ENCODE peak calls at places on chromosomes 7 and 10, in eight cellular contexts. S is thyroid gland, Q is Panc1, M is astrocyte, W is GM23248, K is heart left ventricle, D is mesenchymal stem cell, P is sigmoid colon. C is an unnamed sample.
A peak's percentile ranks its signal among the peaks of the same experiment; 100 is the strongest.

GRCh38 chr10:133039107-133039822 is 48.5 kb upstream of the ADGRA1 start:
- DNase-seq in P (no peak), M (no peak), Q (no peak), W (peak; percentile 8), K (no peak), D (no peak), S (no peak), C (no peak)

GRCh38 chr7:18978108-18978495 is 139.3 kb downstream of the TWIST1 start:
- DNase-seq in Q (no peak), M (peak; percentile 97), W (peak; percentile 95), K (no peak), S (no peak), D (peak; percentile 60), P (no peak), C (no peak)

GRCh38 chr10:65945071-65945470 is 980.8 kb upstream of the LRRTM3 start:
- DNase-seq in W (no peak), D (peak; percentile 8), M (no peak), Q (no peak), P (no peak), K (no peak), S (no peak), C (no peak)

GRCh38 chr10:66924674-66925345 is 1.0 kb upstream of the LRRTM3 start:
- DNase-seq in M (no peak), P (no peak), Q (no peak), W (no peak), K (no peak), S (no peak), D (no peak), C (no peak)

GRCh38 chr7:6917258-6917657 is 91.2 kb upstream of the CCZ1B start:
- DNase-seq in W (no peak), P (no peak), M (no peak), K (no peak), D (no peak), S (no peak), Q (no peak), C (no peak)

GRCh38 chr10:89789188-89789587 is 87.8 kb downstream of the KIF20B start:
- DNase-seq in W (no peak), D (no peak), P (no peak), K (no peak), S (no peak), M (no peak), Q (no peak), C (no peak)

GRCh38 chr10:48445932-48446331 is 139.5 kb downstream of the MAPK8 start:
- DNase-seq in S (no peak), M (no peak), K (no peak), W (no peak), P (no peak), Q (no peak), D (no peak), C (no peak)

GRCh38 chr10:35232509-35232908 is 103.8 kb upstream of the CCNY start:
- DNase-seq in D (no peak), Q (no peak), W (no peak), M (no peak), K (no peak), P (no peak), S (no peak), C (no peak)

GRCh38 chr7:134770676-134771075 is 8.8 kb upstream of the CALD1 start:
- DNase-seq in P (no peak), S (no peak), K (no peak), D (no peak), W (no peak), M (no peak), Q (no peak), C (no peak)

GRCh38 chr7:158526531-158526930 is 61.1 kb downstream of the PTPRN2 start:
- DNase-seq in Q (no peak), D (no peak), W (no peak), K (no peak), M (no peak), P (no peak), S (no peak), C (no peak)

GRCh38 chr10:121788115-121788514 is 139.7 kb downstream of the ATE1 start:
- DNase-seq in M (peak; percentile 28), D (no peak), Q (no peak), P (no peak), W (no peak), S (no peak), K (no peak), C (no peak)

GRCh38 chr7:31648288-31648687 is 38.7 kb upstream of the PPP1R17 start:
- DNase-seq in D (peak; percentile 2), P (no peak), Q (no peak), W (peak; percentile 40), M (no peak), S (no peak), K (no peak), C (no peak)

GRCh38 chr10:96188911-96189310 is 58.8 kb downstream of the ZNF518A start:
- DNase-seq in W (peak; percentile 20), Q (no peak), M (peak; percentile 40), P (no peak), K (no peak), D (no peak), S (no peak), C (no peak)

GRCh38 chr10:28087675-28088351 is 88.9 kb upstream of the ODAD2 start:
- DNase-seq in S (no peak), M (peak; percentile 67), P (no peak), K (no peak), W (peak; percentile 67), Q (no peak), D (peak; percentile 90), C (no peak)

GRCh38 chr10:5591336-5591824 is 66.6 kb downstream of the CALML3 start:
- DNase-seq in M (no peak), D (no peak), S (no peak), P (no peak), K (no peak), W (no peak), Q (no peak), C (no peak)

GRCh38 chr10:43997330-43997729 is 348.6 kb upstream of the ZNF32 start:
- DNase-seq in P (no peak), K (no peak), Q (no peak), M (no peak), W (no peak), D (no peak), S (no peak), C (no peak)

GRCh38 chr7:42347616-42348015 is 110.6 kb upstream of the GLI3 start:
- DNase-seq in Q (no peak), W (no peak), P (no peak), S (no peak), K (no peak), D (no peak), M (no peak), C (no peak)

GRCh38 chr10:119595134-119595714 is 1.5 kb downstream of the TIAL1 start:
- DNase-seq in P (no peak), S (no peak), D (peak; percentile 62), Q (no peak), W (peak; percentile 81), M (peak; percentile 59), K (no peak), C (no peak)

DNA sequence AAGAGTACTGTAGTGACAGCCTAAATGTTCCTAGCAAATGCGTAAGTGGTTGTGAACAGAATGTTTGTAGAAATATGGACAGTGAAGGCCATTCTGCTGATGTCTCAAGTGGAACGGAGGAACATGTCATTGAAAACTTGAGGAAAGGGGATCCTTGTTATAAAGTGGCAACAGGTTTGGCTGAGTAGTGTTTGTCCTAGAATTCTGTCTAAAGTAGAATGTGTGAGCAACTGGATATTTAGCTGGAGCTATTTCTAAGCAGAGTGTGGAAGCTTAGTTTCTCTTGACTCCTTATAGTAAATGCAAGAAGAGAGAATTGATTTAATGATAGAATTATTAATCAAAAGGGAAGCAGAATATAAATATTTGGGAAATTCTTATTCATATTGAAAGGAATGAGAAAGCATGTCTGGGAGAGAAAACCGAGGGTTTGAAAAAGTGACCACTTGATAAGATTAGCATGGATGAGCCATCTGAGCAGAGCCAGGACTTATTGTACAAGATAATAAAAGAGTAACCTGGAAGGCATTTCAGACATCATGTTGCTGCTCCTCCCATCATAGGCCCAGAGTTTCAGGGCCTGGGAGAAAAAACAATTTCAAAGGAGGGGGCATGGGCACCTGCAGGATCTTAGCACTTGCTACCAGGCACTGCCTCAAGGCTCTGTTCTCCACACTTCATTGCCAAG is 276.1 kb downstream of the BMPER start:
- DNase-seq in M (no peak), W (no peak), Q (no peak), D (no peak), S (no peak), K (no peak), P (no peak), C (no peak)
- H3K27me3 ChIP-seq in M (no peaks in the 10 kb centered on the region), W (no peaks in the 10 kb centered on the region), Q (no peaks in the 10 kb centered on the region), D (no peaks in the 10 kb centered on the region), S (no peaks in the 10 kb centered on the region), K (no peaks in the 10 kb centered on the region), P (no peaks in the 10 kb centered on the region), C (no peaks in the 10 kb centered on the region)

GRCh38 chr7:156062286-156062685 is 250.0 kb upstream of the SHH start:
- DNase-seq in W (no peak), Q (no peak), K (no peak), P (no peak), D (no peak), M (no peak), S (no peak), C (no peak)

GRCh38 chr7:156064921-156065386 is 252.7 kb upstream of the SHH start:
- DNase-seq in M (peak; percentile 80), Q (peak; percentile 48), D (no peak), W (no peak), P (peak; percentile 1), S (no peak), K (no peak), C (no peak)

GRCh38 chr7:156061689-156062255 is 249.5 kb upstream of the SHH start:
- DNase-seq in K (no peak), M (no peak), P (no peak), W (no peak), Q (no peak), S (no peak), D (no peak), C (no peak)

GRCh38 chr7:156065400-156065799 is 253.1 kb upstream of the SHH start:
- DNase-seq in W (no peak), Q (no peak), D (no peak), P (peak; percentile 1), K (no peak), S (no peak), M (no peak), C (no peak)

GRCh38 chr7:156063241-156063810 is 251.1 kb upstream of the SHH start:
- DNase-seq in M (no peak), S (no peak), P (peak; percentile 53), K (no peak), W (no peak), Q (no peak), D (no peak), C (peak; percentile 22)
- H3K27me3 ChIP-seq in M (no peaks in the 10 kb centered on the region), S (no peaks in the 10 kb centered on the region), P (no peaks in the 10 kb centered on the region), K (peaks cover 8% of the 10 kb centered on the region), W (no peaks in the 10 kb centered on the region), Q (no peaks in the 10 kb centered on the region), D (no peaks in the 10 kb centered on the region), C (no peaks in the 10 kb centered on the region)

DNA sequence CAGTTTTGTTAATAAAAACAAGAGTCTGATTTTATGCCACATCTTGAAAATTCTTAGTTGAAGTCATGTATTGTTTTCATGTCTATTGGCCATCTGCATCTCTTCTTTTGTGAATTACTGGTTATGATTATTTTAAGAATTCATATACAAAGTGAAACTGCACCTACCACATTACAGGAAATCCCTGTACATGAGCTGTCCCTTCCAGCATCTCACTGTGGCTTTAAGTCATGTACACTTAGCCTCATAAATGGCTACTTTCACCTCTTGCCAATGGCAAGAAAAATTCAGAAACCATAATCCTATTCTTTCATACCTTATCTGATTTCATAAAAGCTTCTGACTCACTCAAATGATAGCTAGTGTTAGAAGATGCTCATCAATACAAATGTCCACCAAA is 48.6 kb downstream of the CRTAC1 start:
- DNase-seq in M (no peak), Q (no peak), P (no peak), S (no peak), W (no peak), K (no peak), D (no peak), C (no peak)
- H3K27me3 ChIP-seq in M (peaks cover 9% of the 10 kb centered on the region), Q (peaks cover 60% of the 10 kb centered on the region), P (peaks cover 40% of the 10 kb centered on the region), S (no peaks in the 10 kb centered on the region), W (peaks cover 24% of the 10 kb centered on the region), K (peaks cover 45% of the 10 kb centered on the region), D (peaks cover 40% of the 10 kb centered on the region), C (no peaks in the 10 kb centered on the region)

GRCh38 chr7:155486783-155487508 is 29.0 kb downstream of the EN2 start:
- DNase-seq in Q (no peak), D (no peak), K (no peak), W (no peak), P (no peak), S (no peak), M (no peak), C (peak; percentile 5)
- H3K27me3 ChIP-seq in Q (no peaks in the 10 kb centered on the region), D (peaks cover 66% of the 10 kb centered on the region), K (peaks cover 83% of the 10 kb centered on the region), W (no peaks in the 10 kb centered on the region), P (peaks cover 77% of the 10 kb centered on the region), S (no peaks in the 10 kb centered on the region), M (no peaks in the 10 kb centered on the region), C (no peaks in the 10 kb centered on the region)

C was measured in testis.